ENCODE peak calls at places on chromosome 14, in six cellular contexts. One of them, this sample, is unnamed.

GRCh38 chr14:104777808-104778249 is 17.7 kb downstream of the AKT1 start:
- DNase-seq in HepG2: no peak
- DNase-seq in IMR-90: no peak
- DNase-seq in K562: no peak
- DNase-seq in H1: no peak
- DNase-seq in GM12878: no peak
- DNase-seq in this sample: no peak

GRCh38 chr14:104718147-104718546 is 5.9 kb upstream of the ADSS1 start:
- DNase-seq in HepG2: no peak
- DNase-seq in IMR-90: no peak
- DNase-seq in K562: no peak
- DNase-seq in H1: no peak
- DNase-seq in GM12878: no peak
- DNase-seq in this sample: no peak

GRCh38 chr14:103558071-103558882 is 4.2 kb downstream of the BAG5 start:
- DNase-seq in HepG2: no peak
- DNase-seq in IMR-90: peak
- DNase-seq in K562: no peak
- DNase-seq in H1: no peak
- DNase-seq in GM12878: no peak
- DNase-seq in this sample: no peak

GRCh38 chr14:65637780-65638179 is 225.2 kb downstream of the FUT8 start:
- DNase-seq in HepG2: no peak
- DNase-seq in IMR-90: peak
- DNase-seq in K562: no peak
- DNase-seq in H1: no peak
- DNase-seq in GM12878: peak
- DNase-seq in this sample: no peak

GRCh38 chr14:24372701-24373416 is 4.9 kb downstream of the NFATC4 start:
- DNase-seq in HepG2: no peak
- DNase-seq in IMR-90: no peak
- DNase-seq in K562: no peak
- DNase-seq in H1: no peak
- DNase-seq in GM12878: no peak
- DNase-seq in this sample: no peak

GRCh38 chr14:102799684-102800562 is 22.7 kb downstream of the TRAF3 start:
- DNase-seq in HepG2: no peak
- DNase-seq in IMR-90: peak
- DNase-seq in K562: no peak
- DNase-seq in H1: no peak
- DNase-seq in GM12878: no peak
- DNase-seq in this sample: no peak

GRCh38 chr14:91009501-91010152 is 50.8 kb downstream of the RPS6KA5 start:
- DNase-seq in HepG2: no peak
- DNase-seq in IMR-90: no peak
- DNase-seq in K562: no peak
- DNase-seq in H1: no peak
- DNase-seq in GM12878: peak
- DNase-seq in this sample: no peak

GRCh38 chr14:52911904-52912303 is 38.9 kb downstream of the FERMT2 start:
- DNase-seq in HepG2: no peak
- DNase-seq in IMR-90: no peak
- DNase-seq in K562: no peak
- DNase-seq in H1: no peak
- DNase-seq in GM12878: no peak
- DNase-seq in this sample: no peak

GRCh38 chr14:50836515-50836914 is 5.6 kb upstream of the NIN start:
- DNase-seq in HepG2: no peak
- DNase-seq in IMR-90: peak
- DNase-seq in K562: no peak
- DNase-seq in H1: no peak
- DNase-seq in GM12878: no peak
- DNase-seq in this sample: no peak

GRCh38 chr14:75234173-75234855 is 44.3 kb upstream of the FOS start:
- DNase-seq in HepG2: peak
- DNase-seq in IMR-90: peak
- DNase-seq in K562: peak
- DNase-seq in H1: no peak
- DNase-seq in GM12878: no peak
- DNase-seq in this sample: no peak

GRCh38 chr14:69087061-69087461 is 65.9 kb downstream of the DCAF5 start:
- DNase-seq in HepG2: no peak
- DNase-seq in IMR-90: peak
- DNase-seq in K562: no peak
- DNase-seq in H1: no peak
- DNase-seq in GM12878: no peak
- DNase-seq in this sample: no peak

DNA sequence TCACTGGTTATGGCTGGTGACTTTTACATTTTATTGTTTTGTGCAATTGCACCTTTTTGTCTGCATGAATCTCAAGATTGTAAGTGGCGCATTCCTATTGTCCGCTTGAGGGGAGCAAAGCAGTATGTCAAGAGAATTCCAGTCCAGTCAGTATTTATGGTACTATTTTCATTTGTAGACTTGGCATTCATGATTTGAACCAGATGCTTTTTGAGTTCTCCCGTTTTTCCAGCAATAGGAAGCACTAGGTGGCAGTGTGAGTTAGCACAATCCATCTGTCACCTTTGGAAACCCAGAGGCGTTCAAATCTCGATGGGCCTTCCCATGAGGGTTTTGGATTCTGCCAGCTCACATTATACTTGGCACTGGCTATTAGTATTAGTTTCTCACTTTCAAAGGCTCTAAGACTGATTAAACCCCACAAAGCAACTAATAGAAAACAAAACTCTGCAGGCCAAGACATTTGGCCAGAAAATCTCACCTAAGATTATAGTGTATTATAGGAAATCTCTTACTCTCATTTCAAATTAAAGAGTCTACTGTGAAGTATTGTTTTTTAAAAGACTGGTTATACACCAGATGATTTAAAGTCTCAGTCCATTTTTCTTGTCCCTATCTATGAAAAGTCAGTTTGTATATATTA is 2.2 kb downstream of the DACT1 start:
- DNase-seq in HepG2: peak
- DNase-seq in IMR-90: peak
- DNase-seq in K562: no peak
- DNase-seq in H1: no peak
- DNase-seq in GM12878: peak
- DNase-seq in this sample: peak
- TF ChIP-seq RFX5 in HepG2: no peak
- TF ChIP-seq RFX5 in IMR-90: no peak
- TF ChIP-seq RFX5 in K562: no peak
- TF ChIP-seq RFX5 in H1: no peak
- TF ChIP-seq RFX5 in GM12878: no peak
- TF ChIP-seq RFX5 in this sample: no peak

GRCh38 chr14:94143711-94144110 is 14.3 kb upstream of the IFI27L2 start:
- DNase-seq in HepG2: no peak
- DNase-seq in IMR-90: no peak
- DNase-seq in K562: no peak
- DNase-seq in H1: peak
- DNase-seq in GM12878: no peak
- DNase-seq in this sample: no peak

GRCh38 chr14:94142247-94142646 is 12.8 kb upstream of the IFI27L2 start:
- DNase-seq in HepG2: no peak
- DNase-seq in IMR-90: no peak
- DNase-seq in K562: no peak
- DNase-seq in H1: peak
- DNase-seq in GM12878: no peak
- DNase-seq in this sample: no peak

GRCh38 chr14:94144765-94145164 is 15.4 kb upstream of the IFI27L2 start:
- DNase-seq in HepG2: no peak
- DNase-seq in IMR-90: no peak
- DNase-seq in K562: no peak
- DNase-seq in H1: peak
- DNase-seq in GM12878: no peak
- DNase-seq in this sample: no peak

GRCh38 chr14:94142836-94143235 is 13.4 kb upstream of the IFI27L2 start:
- DNase-seq in HepG2: no peak
- DNase-seq in IMR-90: no peak
- DNase-seq in K562: no peak
- DNase-seq in H1: no peak
- DNase-seq in GM12878: no peak
- DNase-seq in this sample: no peak

DNA sequence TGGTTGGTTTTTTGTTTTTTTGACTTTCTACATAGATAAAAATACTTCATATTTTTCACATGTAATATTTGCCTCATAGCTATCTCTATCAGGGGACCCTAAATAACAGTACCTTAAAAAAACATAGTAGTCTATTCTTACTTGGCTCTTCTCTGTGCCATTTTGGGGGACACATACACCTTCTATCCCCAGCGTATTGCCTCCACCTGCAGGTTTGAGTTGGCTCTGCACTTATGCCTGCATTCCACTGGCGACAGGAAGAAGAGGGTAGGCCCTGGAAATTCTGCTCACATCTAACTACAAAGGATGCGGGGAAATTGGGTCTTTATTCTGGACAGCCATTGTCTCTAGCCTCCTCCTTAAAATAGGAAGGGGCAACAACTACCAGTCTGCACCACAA is 13.8 kb upstream of the IFI27L2 start:
- DNase-seq in HepG2: peak
- DNase-seq in IMR-90: no peak
- DNase-seq in K562: no peak
- DNase-seq in H1: peak
- DNase-seq in GM12878: no peak
- DNase-seq in this sample: no peak
- TF ChIP-seq CEBPB in HepG2: no peak
- TF ChIP-seq CEBPB in IMR-90: no peak
- TF ChIP-seq CEBPB in K562: no peak
- TF ChIP-seq CEBPB in H1: no peak
- TF ChIP-seq CEBPB in GM12878: no peak
- TF ChIP-seq CEBPB in this sample: no peak

GRCh38 chr14:92635031-92635430 is 113.4 kb downstream of the LGMN start:
- DNase-seq in HepG2: no peak
- DNase-seq in IMR-90: no peak
- DNase-seq in K562: no peak
- DNase-seq in H1: no peak
- DNase-seq in GM12878: no peak
- DNase-seq in this sample: no peak
- TF ChIP-seq RFX5 in HepG2: no peak
- TF ChIP-seq RFX5 in IMR-90: no peak
- TF ChIP-seq RFX5 in K562: no peak
- TF ChIP-seq RFX5 in H1: no peak
- TF ChIP-seq RFX5 in GM12878: no peak
- TF ChIP-seq RFX5 in this sample: no peak

GRCh38 chr14:23153891-23154796 is 29.3 kb downstream of the SLC7A8 start:
- DNase-seq in HepG2: no peak
- DNase-seq in IMR-90: no peak
- DNase-seq in K562: peak
- DNase-seq in H1: peak
- DNase-seq in GM12878: no peak
- DNase-seq in this sample: no peak
- TF ChIP-seq CEBPB in HepG2: no peak
- TF ChIP-seq CEBPB in IMR-90: no peak
- TF ChIP-seq CEBPB in K562: no peak
- TF ChIP-seq CEBPB in H1: no peak
- TF ChIP-seq CEBPB in GM12878: no peak
- TF ChIP-seq CEBPB in this sample: no peak

This sample was measured in A549.